ENCODE peak calls at places on chromosomes 2 and 18, in seven cellular contexts. K, Y, N, L, D, S and B are unnamed samples.

GRCh38 chr2:37809525-37809924 is 115.6 kb upstream of the RMDN2 start:
- DNase-seq in D (peak), N (no peak), K (no peak), S (peak), L (peak), Y (no peak), B (peak)

GRCh38 chr2:224187220-224187619 is 148.1 kb upstream of the SERPINE2 start:
- DNase-seq in D (no peak), L (no peak), N (no peak), Y (no peak), K (no peak), S (no peak), B (no peak)

GRCh38 chr2:5057895-5058294 is 634.3 kb upstream of the SOX11 start:
- DNase-seq in K (no peak), D (no peak), N (no peak), S (no peak), L (no peak), Y (no peak), B (no peak)

GRCh38 chr2:144629937-144630336 is 110.0 kb upstream of the ZEB2 start:
- DNase-seq in S (peak), N (no peak), Y (no peak), L (no peak), D (no peak), K (no peak), B (no peak)

GRCh38 chr18:77098033-77098432 is 34.5 kb downstream of the MBP start:
- DNase-seq in N (no peak), K (no peak), S (peak), L (no peak), Y (no peak), D (no peak), B (no peak)

GRCh38 chr18:63850010-63850409 is 37.5 kb upstream of the SERPINB2 start:
- DNase-seq in Y (peak), N (peak), D (peak), K (peak), S (peak), L (peak), B (peak)

GRCh38 chr2:108835038-108835437 is 48.5 kb downstream of the CCDC138 start:
- DNase-seq in D (no peak), S (no peak), L (no peak), K (no peak), Y (no peak), N (no peak), B (no peak)

GRCh38 chr2:675982-676646 is 1.1 kb downstream of the TMEM18 start:
- DNase-seq in N (peak), S (peak), L (peak), K (peak), Y (no peak), D (peak), B (peak)

GRCh38 chr2:58448065-58448507 is 207.0 kb upstream of the FANCL start:
- DNase-seq in L (peak), K (peak), Y (peak), S (peak), D (peak), N (peak), B (peak)

GRCh38 chr2:164898475-164898874 is 56.9 kb downstream of the SLC38A11 start:
- DNase-seq in D (peak), L (no peak), Y (no peak), S (peak), K (no peak), N (no peak), B (peak)

GRCh38 chr2:88006912-88007439 is 9.4 kb downstream of the RNU2-63P start:
- DNase-seq in D (no peak), N (no peak), S (no peak), Y (no peak), L (peak), K (peak), B (peak)

GRCh38 chr2:61585383-61585782 is 47.2 kb upstream of the XPO1 start:
- DNase-seq in L (no peak), S (no peak), D (no peak), N (no peak), K (no peak), Y (peak), B (peak)

GRCh38 chr2:48600204-48600813 is 17.3 kb upstream of the GTF2A1L start:
- DNase-seq in L (peak), D (peak), K (no peak), N (no peak), Y (peak), S (peak), B (peak)

GRCh38 chr2:226124548-226125011 is 675.0 kb downstream of the IRS1 start:
- DNase-seq in K (no peak), S (peak), L (peak), Y (no peak), D (no peak), N (no peak), B (no peak)

GRCh38 chr2:211132586-211132985 is 576.2 kb downstream of the CPS1 start:
- DNase-seq in D (no peak), S (no peak), Y (no peak), K (no peak), L (no peak), N (no peak), B (no peak)

GRCh38 chr18:77131100-77131651 is 1.4 kb downstream of the MBP start:
- DNase-seq in D (no peak), K (no peak), S (no peak), Y (no peak), N (no peak), L (no peak), B (no peak)

DNA sequence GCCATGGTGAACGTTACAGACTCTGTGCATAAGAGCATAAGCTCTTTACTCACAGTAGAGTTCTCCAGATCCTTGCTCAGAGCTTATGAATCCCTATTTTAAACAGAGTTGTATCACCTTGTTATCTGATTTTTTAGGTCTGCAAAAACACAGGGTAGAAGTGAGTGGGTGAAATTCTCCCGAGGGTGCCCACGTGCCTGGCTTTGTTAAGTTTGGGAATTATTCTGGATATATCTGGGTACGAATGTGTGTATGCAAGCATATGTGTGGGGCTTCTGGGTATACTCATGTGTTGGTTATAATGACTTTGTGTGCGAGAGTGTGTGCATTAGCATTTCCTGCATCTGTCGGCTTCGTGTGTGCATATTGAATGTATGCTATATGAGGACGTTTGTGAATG is 13.7 kb upstream of the DNAJC27 start:
- DNase-seq in D (no peak), K (no peak), S (no peak), Y (no peak), L (no peak), N (no peak), B (no peak)
- H2AK5ac ChIP-seq in D (no peak), K (no peak), S (no peak), Y (no peak), L (no peak), N (no peak), B (no peak)

GRCh38 chr18:8190980-8191379 is 418.3 kb upstream of the RAB12 start:
- DNase-seq in N (no peak), S (no peak), L (no peak), K (no peak), Y (no peak), D (no peak), B (no peak)
- H2BK120ac ChIP-seq in N (no peak), S (no peak), L (no peak), K (no peak), Y (no peak), D (no peak), B (no peak)

GRCh38 chr2:41112228-41112627 is 660.3 kb upstream of the SLC8A1 start:
- DNase-seq in K (no peak), Y (no peak), N (no peak), S (no peak), D (no peak), L (no peak), B (no peak)

GRCh38 chr2:41119489-41119888 is 667.6 kb upstream of the SLC8A1 start:
- DNase-seq in D (no peak), L (no peak), N (no peak), K (no peak), Y (no peak), S (no peak), B (no peak)

DNA sequence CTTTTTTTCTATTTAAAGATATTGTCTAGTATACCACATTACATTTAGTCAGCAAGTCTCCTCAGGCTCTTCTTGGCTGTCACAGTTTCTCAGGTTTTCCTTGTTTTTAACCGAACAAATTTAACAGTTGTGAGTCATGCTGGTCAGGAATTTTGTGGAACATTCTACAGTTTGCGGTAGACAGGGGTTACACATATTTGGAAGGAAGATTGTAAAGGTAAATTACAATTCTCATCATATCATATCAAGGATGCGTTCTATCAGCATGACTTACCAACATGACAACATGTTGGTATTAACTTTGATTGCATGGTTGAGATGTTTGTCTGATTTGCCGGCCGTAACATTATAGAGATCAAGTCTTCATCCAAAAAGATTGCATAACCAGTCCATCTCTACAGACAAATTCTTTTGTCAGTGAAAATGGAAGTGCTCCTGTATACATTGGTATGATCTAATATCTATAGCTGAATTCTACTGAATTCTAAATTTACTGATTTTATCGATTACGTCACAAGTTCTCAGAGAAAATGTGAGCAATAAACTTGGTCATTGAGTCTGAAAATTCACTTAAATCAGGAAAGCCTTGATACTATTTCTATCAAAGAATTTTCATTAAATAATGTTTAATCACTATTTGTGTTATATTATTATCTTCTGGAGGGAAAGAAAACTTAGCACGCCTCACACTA is 664.4 kb upstream of the SLC8A1 start:
- DNase-seq in L (no peak), S (no peak), N (no peak), K (no peak), Y (no peak), D (no peak), B (peak)
- H3K4ac ChIP-seq in L (no peak), S (no peak), N (no peak), K (no peak), Y (no peak), D (no peak), B (no peak)

DNA sequence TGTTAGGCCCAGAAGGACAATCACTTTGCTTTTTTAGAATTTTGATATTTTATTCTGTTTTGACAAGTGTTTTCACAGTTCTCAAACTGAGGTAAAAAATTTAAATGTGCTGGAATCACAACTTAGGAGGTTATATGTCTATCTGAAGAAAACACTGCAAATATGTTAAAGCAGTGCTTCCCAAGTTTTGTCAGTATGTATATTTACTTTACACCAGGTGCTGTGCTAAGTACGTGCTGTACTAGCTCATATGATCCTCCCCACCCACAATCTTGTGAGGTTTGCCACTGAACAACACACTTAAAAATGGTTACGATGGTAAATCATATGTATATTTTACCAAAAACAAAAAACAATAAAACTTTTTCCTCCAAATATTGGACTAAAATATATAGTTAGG is 124.2 kb downstream of the CABYR start:
- DNase-seq in N (no peak), Y (no peak), K (no peak), L (no peak), D (no peak), S (no peak), B (no peak)
- H2AK5ac ChIP-seq in N (no peak), Y (no peak), K (no peak), L (no peak), D (no peak), S (no peak), B (no peak)

GRCh38 chr2:143259368-143259958 is 130.2 kb downstream of the ARHGAP15 start:
- DNase-seq in Y (peak), L (peak), N (peak), S (peak), K (peak), D (peak), B (peak)
- H2BK120ac ChIP-seq in Y (no peak), L (no peak), N (no peak), S (no peak), K (no peak), D (no peak), B (no peak)

DNA sequence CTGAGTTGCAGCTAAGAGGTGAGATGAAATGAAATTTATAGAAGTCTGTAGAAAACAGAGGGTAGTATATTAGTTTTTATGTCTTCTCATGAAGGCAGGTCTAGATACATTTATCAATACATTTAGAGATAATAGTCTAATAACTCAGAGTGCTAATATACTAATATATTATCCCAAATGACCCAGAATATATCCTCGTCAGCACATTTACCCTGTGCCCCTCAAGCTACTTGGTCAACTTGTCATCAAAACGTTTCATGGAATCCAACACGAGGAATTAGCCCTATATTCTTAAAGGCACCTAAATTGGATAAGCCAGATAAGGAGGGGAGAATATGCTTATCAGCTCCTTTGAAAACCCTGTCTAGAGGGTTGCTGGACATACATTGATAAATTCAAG is 415.1 kb upstream of the LRRTM1 start:
- DNase-seq in L (no peak), K (no peak), D (no peak), Y (no peak), S (no peak), N (no peak), B (no peak)
- H3K4ac ChIP-seq in L (no peak), K (no peak), D (no peak), Y (no peak), S (no peak), N (no peak), B (no peak)

GRCh38 chr18:5992381-5992780 is 97.1 kb upstream of the TMEM200C start:
- DNase-seq in D (no peak), N (no peak), K (no peak), S (no peak), L (no peak), Y (no peak), B (no peak)
- H2AK5ac ChIP-seq in D (no peak), N (no peak), K (no peak), S (no peak), L (no peak), Y (no peak), B (no peak)

GRCh38 chr2:190080527-190081049 is 18.1 kb upstream of the MSTN start:
- DNase-seq in Y (no peak), D (no peak), K (no peak), N (no peak), S (no peak), L (no peak), B (no peak)
- H2BK120ac ChIP-seq in Y (no peak), D (no peak), K (no peak), N (no peak), S (no peak), L (no peak), B (no peak)